ENCODE peak calls at places on chromosomes 1 and 21, in eight cellular contexts. C is K562, K is testis, A is psoas muscle, S is heart left ventricle, E is tibial nerve, P is left ventricle myocardium inferior, R is pancreas. F is an unnamed sample. For H3K4me1 and H3K27me3, the result is how much of the 10 kb centered on the place peaks cover.

GRCh38 chr1:76289692-76290091 is 215.1 kb downstream of the ST6GALNAC3 start:
- DNase-seq in K (no peak), R (no peak), A (no peak), S (no peak), E (no peak), P (no peak), C (no peak), F (no peak)

GRCh38 chr21:44462834-44463200 is 7.5 kb downstream of the LRRC3 start:
- DNase-seq in R (no peak), C (no peak), E (no peak), A (no peak), K (no peak), P (no peak), S (no peak), F (no peak)

GRCh38 chr1:179366093-179366800 is 476 bp downstream of the AXDND1 start:
- DNase-seq in A (no peak), K (peak), R (no peak), C (no peak), S (no peak), E (no peak), P (no peak), F (no peak)

GRCh38 chr1:235051521-235051920 is 77.1 kb downstream of the TOMM20 start:
- DNase-seq in C (no peak), S (no peak), R (no peak), P (peak), E (no peak), K (no peak), A (no peak), F (no peak)

GRCh38 chr21:41631564-41632461 is 123.9 kb upstream of the TMPRSS2 start:
- DNase-seq in E (no peak), C (no peak), R (peak), K (no peak), P (no peak), S (no peak), A (no peak), F (no peak)

GRCh38 chr1:5725406-5725805 is 266.8 kb downstream of the NPHP4 start:
- DNase-seq in K (no peak), E (no peak), S (no peak), R (no peak), C (no peak), A (no peak), P (no peak), F (no peak)

GRCh38 chr1:7069888-7070287 is 284.6 kb downstream of the CAMTA1 start:
- DNase-seq in E (no peak), S (no peak), K (peak), C (no peak), A (no peak), P (no peak), R (no peak), F (no peak)

GRCh38 chr1:39666772-39667171 is 5.1 kb downstream of the NT5C1A start:
- DNase-seq in S (no peak), P (no peak), K (no peak), A (no peak), E (no peak), R (no peak), C (no peak), F (no peak)

GRCh38 chr1:33244143-33244808 is 12.0 kb upstream of the ZNF362 start:
- DNase-seq in S (no peak), K (no peak), P (no peak), C (no peak), R (no peak), A (no peak), E (no peak), F (no peak)

GRCh38 chr1:150563340-150564038 is 14.3 kb downstream of the ADAMTSL4 start:
- DNase-seq in K (peak), S (peak), P (peak), A (no peak), C (no peak), E (no peak), R (peak), F (peak)

GRCh38 chr1:60898987-60899386 is 183.4 kb upstream of the NFIA start:
- DNase-seq in A (no peak), S (no peak), C (no peak), R (no peak), P (no peak), E (no peak), K (no peak), F (no peak)

GRCh38 chr1:231420299-231420958 is 1.7 kb downstream of the EGLN1 start:
- DNase-seq in E (no peak), S (no peak), K (no peak), C (peak), A (no peak), R (no peak), P (no peak), F (no peak)

GRCh38 chr1:110337704-110338199 is 1.4 kb upstream of the RBM15 start:
- DNase-seq in E (peak), P (peak), S (peak), C (peak), K (peak), A (peak), R (peak), F (peak)

GRCh38 chr21:31878831-31879230 is 6.0 kb downstream of the HUNK start:
- DNase-seq in P (no peak), S (no peak), A (no peak), R (no peak), K (no peak), C (no peak), E (no peak), F (no peak)

GRCh38 chr21:42009018-42009830 is 936 bp downstream of the ZBTB21 start:
- DNase-seq in E (peak), S (peak), C (peak), K (peak), R (peak), A (peak), P (peak), F (peak)

GRCh38 chr21:30577766-30578165 is 12.4 kb downstream of the KRTAP22-2 start:
- DNase-seq in S (no peak), K (no peak), C (no peak), A (no peak), R (no peak), P (no peak), E (no peak), F (no peak)

DNA sequence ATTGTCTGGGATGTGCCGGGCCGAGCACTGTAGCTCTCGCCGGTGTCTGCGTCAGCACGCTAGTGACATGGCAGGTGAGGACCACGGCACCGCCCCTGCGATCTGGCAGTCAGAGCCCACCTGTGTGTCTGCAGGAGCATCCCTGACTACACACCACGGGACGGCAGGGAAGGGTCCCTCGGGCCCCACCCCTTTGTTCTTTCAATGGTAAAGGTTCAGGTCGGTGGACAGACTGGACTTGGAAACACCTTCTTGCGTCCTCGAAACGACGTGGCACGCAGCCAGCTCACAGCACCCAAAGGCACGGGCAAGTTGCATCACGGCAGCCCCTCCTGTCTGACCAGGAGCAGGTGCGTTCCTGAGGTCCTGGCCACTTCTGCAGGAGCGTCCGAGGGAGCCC is 3.7 kb upstream of the SAMD11 start:
- DNase-seq in P (no peak), A (no peak), S (no peak), E (no peak), K (no peak), C (no peak), R (no peak), F (no peak)
- H3K4me1 ChIP-seq in P (under half), A (under half), S (under half), E (under half), K (under half), C (under half), R (under half), F (under half)

GRCh38 chr1:48190893-48191292 is 31.6 kb upstream of the SLC5A9 start:
- DNase-seq in R (no peak), S (no peak), A (no peak), K (no peak), C (no peak), E (no peak), P (no peak), F (no peak)

GRCh38 chr1:48194801-48195200 is 27.7 kb upstream of the SLC5A9 start:
- DNase-seq in R (no peak), A (no peak), C (no peak), P (no peak), E (no peak), K (no peak), S (no peak), F (no peak)

GRCh38 chr1:48198970-48199369 is 23.5 kb upstream of the SLC5A9 start:
- DNase-seq in S (no peak), R (no peak), P (no peak), C (no peak), K (no peak), A (no peak), E (no peak), F (no peak)

GRCh38 chr1:48200166-48200900 is 22.2 kb upstream of the SLC5A9 start:
- DNase-seq in A (no peak), E (no peak), C (no peak), K (no peak), R (no peak), P (no peak), S (no peak), F (no peak)

DNA sequence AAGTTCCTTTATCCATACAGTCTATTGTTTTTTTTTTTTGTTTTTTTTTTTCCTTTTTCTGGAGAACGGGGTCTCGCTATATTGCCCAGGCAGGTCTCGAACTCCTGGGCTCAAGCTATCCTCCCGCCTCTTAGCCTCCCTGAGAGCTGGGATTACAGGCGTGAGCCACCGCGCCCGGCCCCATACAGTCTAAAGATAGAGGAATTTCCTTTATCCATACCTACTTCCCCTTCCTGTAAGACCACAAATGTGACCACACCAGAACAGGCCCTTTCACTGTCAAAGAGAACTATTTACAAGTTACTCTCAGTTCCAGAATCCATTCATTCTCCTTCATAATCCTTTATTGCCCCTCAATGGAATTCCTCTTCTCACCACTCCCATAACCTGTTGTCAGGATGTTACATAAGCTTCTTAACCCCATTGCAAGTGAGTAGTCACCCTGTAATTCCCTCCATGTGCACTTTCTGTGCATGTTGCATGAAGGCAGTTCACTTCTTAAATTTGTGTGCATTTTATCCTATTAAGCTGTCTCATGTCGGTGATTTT is 26.3 kb upstream of the SLC5A9 start:
- DNase-seq in S (no peak), P (no peak), C (no peak), A (no peak), R (no peak), E (no peak), K (no peak), F (no peak)
- H3K27me3 ChIP-seq in S (under half), P (under half), C (under half), A (under half), R (under half), E (under half), K (under half), F (under half)

GRCh38 chr1:89757532-89757931 is 63.3 kb upstream of the LRRC8D start:
- DNase-seq in K (no peak), S (peak), P (peak), R (no peak), C (no peak), E (no peak), A (peak), F (peak)
- TF ChIP-seq CTCF in K (no peak), S (no peak), P (peak), R (no peak), C (no peak), E (no peak), A (no peak), F (no peak)

GRCh38 chr1:210691039-210691438 is 362.3 kb downstream of the HHAT start:
- DNase-seq in E (no peak), C (no peak), S (no peak), R (no peak), A (no peak), P (no peak), K (no peak), F (no peak)
- H3K4me1 ChIP-seq in E (under half), C (under half), S (under half), R (under half), A (under half), P (under half), K (under half), F (under half)

GRCh38 chr1:158176399-158176798 is 4.3 kb upstream of the CD1D start:
- DNase-seq in A (no peak), P (no peak), S (no peak), E (no peak), C (no peak), R (no peak), K (no peak), F (no peak)

GRCh38 chr1:158177705-158178450 is 2.8 kb upstream of the CD1D start:
- DNase-seq in E (peak), R (peak), K (peak), A (peak), C (peak), S (peak), P (peak), F (no peak)

GRCh38 chr1:158181577-158181922 is 855 bp downstream of the CD1D start:
- DNase-seq in E (no peak), S (no peak), A (no peak), K (no peak), C (no peak), P (no peak), R (no peak), F (no peak)

GRCh38 chr1:158179301-158180041 is 1.2 kb upstream of the CD1D start:
- DNase-seq in S (no peak), C (no peak), P (no peak), R (no peak), E (no peak), K (no peak), A (no peak), F (no peak)

DNA sequence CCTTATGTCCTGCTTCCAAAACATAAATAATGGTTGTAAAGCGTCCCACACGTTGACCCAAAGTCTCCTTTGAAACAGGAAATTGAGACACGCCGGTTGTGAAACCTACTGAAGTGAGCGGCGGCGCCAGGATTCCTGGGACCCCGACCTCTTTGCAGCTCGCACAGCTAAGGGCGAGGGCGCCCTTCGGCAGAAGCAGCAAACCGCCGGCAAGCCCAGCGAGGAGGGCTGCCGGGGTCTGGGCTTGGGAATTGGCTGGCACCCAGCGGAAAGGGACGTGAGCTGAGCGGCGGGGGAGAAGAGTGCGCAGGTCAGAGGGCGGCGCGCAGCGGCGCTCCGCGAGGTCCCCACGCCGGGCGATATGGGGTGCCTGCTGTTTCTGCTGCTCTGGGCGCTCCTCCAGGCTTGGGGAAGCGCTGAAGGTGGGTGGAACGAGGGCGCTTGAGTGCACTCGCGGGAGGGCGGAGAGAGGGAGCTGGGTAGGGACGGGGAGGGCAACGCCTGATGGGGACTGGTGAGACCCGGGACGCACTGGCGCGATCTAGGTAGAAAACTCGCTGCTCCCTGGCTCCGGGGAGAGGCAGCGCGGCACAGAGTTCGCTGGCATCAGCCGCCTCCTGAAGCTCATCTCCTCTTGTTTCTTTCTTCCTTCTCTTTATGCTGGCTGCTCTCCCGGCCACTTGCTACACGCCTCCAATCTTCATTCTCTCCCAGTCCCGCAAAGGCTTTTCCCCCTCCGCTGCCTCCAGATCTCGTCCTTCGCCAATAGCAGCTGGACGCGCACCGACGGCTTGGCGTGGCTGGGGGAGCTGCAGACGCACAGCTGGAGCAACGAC is at the start of gene CD1D:
- DNase-seq in K (peak), A (peak), P (peak), R (peak), C (no peak), S (peak), E (no peak), F (no peak)
- H3K27me3 ChIP-seq in K (under half), A (under half), P (under half), R (under half), C (under half), S (under half), E (under half), F (under half)

GRCh38 chr21:16608209-16608830 is 878.5 kb downstream of the USP25 start:
- DNase-seq in C (no peak), K (no peak), E (no peak), A (no peak), S (no peak), P (no peak), R (no peak), F (no peak)
- TF ChIP-seq CTCF in C (no peak), K (no peak), E (no peak), A (no peak), S (no peak), P (peak), R (no peak), F (no peak)

DNA sequence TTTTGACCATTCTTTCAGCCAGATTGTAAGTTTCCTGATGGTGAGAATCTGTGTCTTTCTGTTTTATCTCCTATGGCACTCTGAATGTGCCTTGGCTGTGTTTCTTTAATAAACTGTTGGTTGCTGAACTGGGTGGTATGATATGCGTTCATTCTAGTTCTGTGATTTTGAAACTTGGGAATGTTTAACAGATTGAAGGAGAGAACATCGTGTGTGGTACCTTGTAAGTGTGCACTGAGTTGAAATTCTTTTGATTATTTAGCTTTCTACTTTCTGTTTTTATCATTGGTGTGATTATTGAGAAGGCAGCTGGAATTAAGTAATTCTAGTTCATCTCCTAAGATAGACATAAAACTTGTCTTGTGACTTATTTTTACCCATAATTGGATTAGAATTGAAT is 4.6 kb downstream of the BACH1 start:
- DNase-seq in E (no peak), R (no peak), S (no peak), A (no peak), K (no peak), C (no peak), P (no peak), F (no peak)
- H3K4me1 ChIP-seq in E (half or more), R (half or more), S (under half), A (half or more), K (under half), C (half or more), P (half or more), F (under half)

GRCh38 chr1:1960480-1961196 is 41.6 kb upstream of the TMEM52 start:
- DNase-seq in A (no peak), K (no peak), R (no peak), P (no peak), C (no peak), S (no peak), E (no peak), F (no peak)

GRCh38 chr1:1957533-1957961 is 38.5 kb upstream of the TMEM52 start:
- DNase-seq in R (no peak), E (no peak), K (no peak), S (no peak), C (no peak), P (no peak), A (no peak), F (no peak)

GRCh38 chr1:1959840-1960479 is 40.9 kb upstream of the TMEM52 start:
- DNase-seq in K (peak), S (peak), A (peak), R (peak), C (peak), E (peak), P (peak), F (peak)

GRCh38 chr1:1958071-1958541 is 39.0 kb upstream of the TMEM52 start:
- DNase-seq in C (no peak), S (no peak), K (no peak), A (no peak), P (no peak), E (no peak), R (no peak), F (no peak)

DNA sequence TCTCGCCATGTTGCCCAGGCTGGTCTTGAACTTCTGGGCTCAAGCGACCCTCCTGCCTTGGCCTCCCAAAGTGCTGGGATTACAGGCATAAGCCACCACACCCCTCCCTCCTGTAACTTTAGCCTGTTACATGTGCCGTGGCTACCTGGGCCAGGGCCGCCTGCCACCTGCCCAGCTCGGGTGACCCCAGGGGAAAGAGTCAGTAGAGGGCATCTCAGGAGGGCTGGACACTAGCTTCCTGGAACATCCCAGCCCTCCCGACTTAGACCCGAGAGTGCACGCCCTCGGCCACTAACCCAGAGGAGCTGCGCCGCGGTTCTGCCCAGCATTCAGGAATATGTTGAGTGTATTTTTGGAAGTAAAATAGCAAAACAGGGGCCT is 40.4 kb upstream of the TMEM52 start:
- DNase-seq in P (no peak), K (no peak), E (no peak), S (no peak), C (no peak), A (no peak), R (no peak), F (no peak)
- H3K27me3 ChIP-seq in P (half or more), K (under half), E (half or more), S (under half), C (half or more), A (under half), R (under half), F (under half)

GRCh38 chr1:19648689-19649088 is 4.6 kb downstream of the NBL1 start:
- DNase-seq in A (peak), P (no peak), E (no peak), C (peak), S (no peak), K (peak), R (no peak), F (no peak)
- TF ChIP-seq CTCF in A (no peak), P (peak), E (peak), C (peak), S (peak), K (no peak), R (no peak), F (no peak)

DNA sequence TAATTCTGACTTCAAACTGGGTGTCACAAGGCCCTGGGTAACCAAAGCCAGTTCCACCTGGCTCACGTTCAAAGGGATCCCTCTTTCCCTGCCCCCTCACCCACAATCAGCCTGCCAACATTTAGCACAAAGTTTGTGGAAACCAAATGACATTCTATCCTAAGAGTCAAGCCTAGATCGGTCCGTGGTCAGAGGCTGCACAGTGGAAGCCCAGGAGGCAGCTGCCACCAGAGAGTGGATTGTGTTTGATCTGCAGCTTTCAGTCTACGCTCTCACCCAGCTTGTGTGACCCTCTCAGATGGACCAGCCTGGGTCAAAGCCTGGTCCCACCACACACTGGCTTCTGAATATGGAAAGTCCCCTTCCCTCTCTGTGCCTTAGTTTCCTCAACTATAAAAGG is 10.2 kb downstream of the KIAA0040 start:
- DNase-seq in A (no peak), P (no peak), K (no peak), R (no peak), E (no peak), C (no peak), S (no peak), F (no peak)
- H3K4me1 ChIP-seq in A (under half), P (half or more), K (under half), R (under half), E (under half), C (under half), S (under half), F (half or more)